ENCODE peak calls at places on chromosomes 3 and 15, in four cellular contexts. A, K, X and O are unnamed samples.

GRCh38 chr3:36944012-36944640 is 728 bp downstream of the TRANK1 start:
- DNase-seq in X (no peak), K (peak; percentile 62), A (peak; percentile 57), O (peak; percentile 41)

GRCh38 chr3:38782148-38782547 is 33.9 kb downstream of the SCN10A start:
- DNase-seq in A (no peak), K (no peak), X (peak; percentile 37), O (no peak)

GRCh38 chr3:42263354-42264346 is 2.3 kb downstream of the CCK start:
- DNase-seq in A (no peak), X (peak; percentile 18), K (no peak), O (no peak)

GRCh38 chr3:67357610-67358458 is 296.6 kb downstream of the SUCLG2 start:
- DNase-seq in A (no peak), X (peak; percentile 59), K (no peak), O (no peak)

GRCh38 chr3:23949784-23950183 is 4.7 kb downstream of the NR1D2 start:
- DNase-seq in K (no peak), A (peak; percentile 62), X (no peak), O (no peak)

GRCh38 chr3:184052773-184053172 is at the start of gene HTR3C:
- DNase-seq in A (no peak), X (no peak), K (no peak), O (no peak)

GRCh38 chr3:160180581-160181216 is 44.5 kb upstream of the C3orf80 start:
- DNase-seq in K (no peak), A (no peak), X (no peak), O (peak; percentile 34)

GRCh38 chr15:52808441-52808840 is 18.3 kb upstream of the ONECUT1 start:
- DNase-seq in A (no peak), X (no peak), K (no peak), O (no peak)

GRCh38 chr15:62985768-62986167 is 56.8 kb upstream of the TPM1 start:
- DNase-seq in K (no peak), A (no peak), X (no peak), O (no peak)

GRCh38 chr3:115236496-115236895 is 89.4 kb upstream of the ZBTB20 start:
- DNase-seq in K (no peak), X (no peak), A (no peak), O (no peak)

GRCh38 chr3:37740471-37740870 is 121.2 kb upstream of the CTDSPL start:
- DNase-seq in K (no peak), X (no peak), A (no peak), O (no peak)

GRCh38 chr15:49082960-49083359 is 36.7 kb upstream of the SECISBP2L start:
- DNase-seq in A (no peak), X (no peak), K (no peak), O (no peak)

GRCh38 chr3:140316895-140317400 is 360.9 kb upstream of the TRIM42 start:
- DNase-seq in X (no peak), A (no peak), K (no peak), O (no peak)

GRCh38 chr3:140316461-140316860 is 361.4 kb upstream of the TRIM42 start:
- DNase-seq in K (no peak), X (no peak), A (no peak), O (no peak)

GRCh38 chr3:140323561-140323960 is 354.3 kb upstream of the TRIM42 start:
- DNase-seq in A (no peak), K (no peak), X (no peak), O (no peak)

GRCh38 chr3:140319801-140320200 is 358.1 kb upstream of the TRIM42 start:
- DNase-seq in K (no peak), A (no peak), X (no peak), O (no peak)
- H3K27me3 ChIP-seq in K (no peaks in the 10 kb centered on the region), A (no peaks in the 10 kb centered on the region), X (peaks cover 70% of the 10 kb centered on the region), O (no peaks in the 10 kb centered on the region)

DNA sequence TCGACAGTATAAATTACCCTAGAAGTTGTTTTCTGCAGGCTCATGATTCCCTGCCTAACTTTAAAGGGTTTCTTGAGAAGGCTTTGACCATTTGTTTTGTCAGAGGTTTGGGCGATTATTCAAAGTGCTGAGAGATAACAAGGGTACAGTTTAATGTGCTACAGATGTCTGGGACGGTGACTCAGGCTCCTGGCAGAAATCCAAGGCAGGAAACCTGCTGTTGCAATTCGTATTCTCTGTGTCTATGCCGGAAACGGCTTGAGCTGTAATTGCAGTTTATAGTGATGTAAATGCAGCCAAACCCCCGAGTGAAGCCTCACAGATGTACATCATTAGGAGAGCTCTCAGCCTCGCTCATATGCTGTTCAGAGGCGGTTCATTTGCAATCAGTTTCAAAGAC is 65.6 kb downstream of the SYNPR start:
- DNase-seq in X (peak; percentile 18), K (peak; percentile 65), A (peak; percentile 67), O (peak; percentile 41)
- TF ChIP-seq POLR2AphosphoS5 in X (no peak), K (no peak), A (no peak), O (no peak)

DNA sequence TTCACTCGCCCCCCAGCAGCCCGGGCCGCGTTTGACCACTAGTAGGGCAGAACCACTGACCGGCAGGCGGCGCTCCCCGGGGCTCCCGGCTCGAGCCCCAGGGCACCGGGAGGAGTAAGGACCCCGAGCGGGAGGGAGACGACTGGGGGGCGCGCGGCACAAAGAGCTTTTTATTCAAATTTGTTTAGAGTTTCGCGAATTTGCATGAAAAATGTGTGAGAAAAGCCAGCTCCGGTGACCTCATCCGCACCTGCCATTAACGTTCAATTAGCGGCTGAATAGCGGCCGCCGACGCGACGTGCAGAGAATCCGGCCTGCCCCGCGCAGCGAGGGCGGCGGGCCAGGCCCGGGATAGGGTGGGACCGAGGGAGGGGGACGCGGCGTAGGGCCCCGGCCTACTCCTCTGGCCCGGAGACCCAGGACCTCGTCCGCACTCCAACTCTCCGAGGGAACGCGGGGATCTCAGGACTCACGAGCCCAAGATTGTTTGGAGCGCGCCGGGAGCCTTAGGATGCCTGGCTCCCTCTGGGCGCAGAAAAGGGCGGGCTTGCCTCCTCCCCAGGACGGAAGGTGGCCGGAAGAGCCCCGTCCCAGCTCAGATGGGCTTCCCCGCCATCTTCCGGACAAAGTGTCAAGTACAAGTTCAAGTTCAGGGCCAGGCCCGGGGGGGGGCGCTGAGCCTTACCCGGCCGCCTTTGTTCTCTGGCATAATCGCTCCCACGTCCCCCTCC is 64.9 kb upstream of the POLG start:
- DNase-seq in X (no peak), A (no peak), K (no peak), O (no peak)
- TF ChIP-seq POLR2A in X (no peak), A (no peak), K (no peak), O (no peak)

GRCh38 chr15:68554716-68555347 is 24.0 kb upstream of the CORO2B start:
- DNase-seq in X (no peak), A (no peak), K (no peak), O (no peak)
- H3K27me3 ChIP-seq in X (no peaks in the 10 kb centered on the region), A (peaks cover 67% of the 10 kb centered on the region), K (no peaks in the 10 kb centered on the region), O (no peaks in the 10 kb centered on the region)

GRCh38 chr15:99138491-99138982 is 33.7 kb downstream of the SYNM start:
- DNase-seq in A (no peak), X (no peak), K (no peak), O (no peak)

GRCh38 chr15:99137877-99138276 is 33.0 kb downstream of the SYNM start:
- DNase-seq in A (no peak), K (no peak), X (no peak), O (no peak)

GRCh38 chr15:99139276-99139675 is 34.4 kb downstream of the SYNM start:
- DNase-seq in X (no peak), A (no peak), K (no peak), O (no peak)

GRCh38 chr15:99135194-99135593 is 30.3 kb downstream of the SYNM start:
- DNase-seq in X (no peak), K (no peak), A (no peak), O (no peak)

GRCh38 chr15:99137111-99137546 is 32.2 kb downstream of the SYNM start:
- DNase-seq in K (no peak), A (no peak), X (no peak), O (no peak)
- TF ChIP-seq POLR2AphosphoS5 in K (no peak), A (no peak), X (no peak), O (no peak)